ENCODE peak calls at places on chromosomes 3 and 15, in four cellular contexts. B, W, I and Q are unnamed samples.

GRCh38 chr15:67865766-67866165 is 25.9 kb upstream of the RNU6-1 start:
- DNase-seq in I (no peak), B (no peak), W (no peak), Q (no peak)

GRCh38 chr3:50978991-50979667 is 304.4 kb downstream of the DOCK3 start:
- DNase-seq in W (no peak), B (no peak), I (no peak), Q (no peak)

GRCh38 chr15:57505949-57506391 is 85.7 kb upstream of the MYZAP start:
- DNase-seq in W (no peak), I (no peak), B (peak), Q (peak)

GRCh38 chr3:11583226-11583625 is 60.5 kb downstream of the VGLL4 start:
- DNase-seq in B (no peak), W (no peak), I (no peak), Q (no peak)

GRCh38 chr3:11568503-11569155 is 75.1 kb downstream of the VGLL4 start:
- DNase-seq in B (no peak), I (no peak), W (no peak), Q (peak)

GRCh38 chr15:88920186-88920891 is 7.2 kb upstream of the MFGE8 start:
- DNase-seq in I (no peak), B (no peak), W (no peak), Q (no peak)

GRCh38 chr15:46316024-46316423 is 681.2 kb downstream of the SQOR start:
- DNase-seq in I (no peak), W (no peak), B (no peak), Q (no peak)

GRCh38 chr15:34795267-34796081 is at the start of gene ACTC1:
- DNase-seq in B (no peak), I (peak), W (peak), Q (peak)

GRCh38 chr15:41523097-41523496 is 9.5 kb upstream of the LTK start:
- DNase-seq in W (no peak), I (no peak), B (no peak), Q (no peak)

GRCh38 chr3:71785594-71786472 is 885 bp upstream of the PROK2 start:
- DNase-seq in W (no peak), B (no peak), I (no peak), Q (no peak)

GRCh38 chr3:109257269-109257668 is 59.0 kb downstream of the DPPA2 start:
- DNase-seq in I (no peak), B (no peak), W (no peak), Q (no peak)

GRCh38 chr3:115974940-115975339 is 351.6 kb downstream of the GAP43 start:
- DNase-seq in W (no peak), I (no peak), B (no peak), Q (no peak)

GRCh38 chr3:37890522-37890921 is 28.8 kb downstream of the CTDSPL start:
- DNase-seq in W (no peak), B (no peak), I (no peak), Q (no peak)

GRCh38 chr3:45958333-45958791 is 15.1 kb downstream of the CXCR6 start:
- DNase-seq in I (no peak), B (no peak), W (no peak), Q (no peak)

GRCh38 chr3:154182322-154182922 is 61.2 kb downstream of the ARHGEF26 start:
- DNase-seq in B (no peak), W (no peak), I (no peak), Q (no peak)

GRCh38 chr15:65082303-65082958 is 5.9 kb downstream of the KBTBD13 start:
- DNase-seq in B (peak), W (peak), I (peak), Q (no peak)

GRCh38 chr3:45994661-45995369 is 809 bp downstream of the FYCO1 start:
- DNase-seq in B (no peak), W (no peak), I (peak), Q (no peak)

GRCh38 chr3:171565671-171566070 is 105.5 kb upstream of the TNIK start:
- DNase-seq in B (no peak), W (no peak), I (no peak), Q (no peak)

GRCh38 chr15:72196409-72197044 is 1.1 kb downstream of the GRAMD2A start:
- DNase-seq in I (peak), W (no peak), B (no peak), Q (no peak)

GRCh38 chr3:177294221-177294620 is 96.9 kb upstream of the TBL1XR1 start:
- DNase-seq in B (no peak), I (peak), W (no peak), Q (no peak)

GRCh38 chr15:60729850-60730458 is 251.0 kb upstream of the ICE2 start:
- DNase-seq in B (no peak), W (no peak), I (no peak), Q (no peak)

GRCh38 chr3:186719945-186720739 is 3.0 kb downstream of the KNG1 start:
- DNase-seq in B (no peak), W (no peak), I (no peak), Q (peak)

GRCh38 chr15:65318870-65319356 is 14.4 kb downstream of the RNU5B-1 start:
- DNase-seq in I (peak), W (peak), B (peak), Q (peak)

GRCh38 chr3:178170698-178171535 is 365.3 kb upstream of the KCNMB2 start:
- DNase-seq in W (no peak), I (no peak), B (no peak), Q (no peak)

GRCh38 chr3:60953406-60953805 is 297.8 kb downstream of the FHIT start:
- DNase-seq in B (no peak), W (no peak), I (no peak), Q (no peak)

GRCh38 chr3:168165390-168166269 is 69.9 kb upstream of the GOLIM4 start:
- DNase-seq in W (peak), B (no peak), I (peak), Q (no peak)

GRCh38 chr15:41502787-41503668 is 9.4 kb downstream of the ITPKA start:
- DNase-seq in B (no peak), I (no peak), W (peak), Q (no peak)

GRCh38 chr15:50096158-50096821 is 22.7 kb downstream of the ATP8B4 start:
- DNase-seq in W (no peak), I (no peak), B (no peak), Q (no peak)

GRCh38 chr3:149401215-149401925 is 23.9 kb upstream of the TM4SF1 start:
- DNase-seq in W (no peak), I (no peak), B (peak), Q (no peak)

GRCh38 chr3:187352581-187353575 is 15.3 kb upstream of the RTP4 start:
- DNase-seq in W (peak), B (no peak), I (no peak), Q (no peak)

GRCh38 chr3:155595371-155595770 is 149.5 kb downstream of the PLCH1 start:
- DNase-seq in W (no peak), I (no peak), B (no peak), Q (no peak)

GRCh38 chr3:122988507-122988906 is 39.1 kb downstream of the SEMA5B start:
- DNase-seq in I (peak), B (no peak), W (no peak), Q (no peak)

GRCh38 chr15:33476076-33476475 is 165.3 kb downstream of the RYR3 start:
- DNase-seq in I (no peak), B (no peak), W (no peak), Q (no peak)

GRCh38 chr3:4332111-4332510 is 28.9 kb downstream of the SETMAR start:
- DNase-seq in I (no peak), B (no peak), W (no peak), Q (no peak)

GRCh38 chr3:4322635-4323034 is 19.5 kb downstream of the SETMAR start:
- DNase-seq in I (no peak), B (no peak), W (no peak), Q (no peak)

GRCh38 chr3:4321732-4322131 is 18.6 kb downstream of the SETMAR start:
- DNase-seq in B (no peak), I (no peak), W (no peak), Q (no peak)

GRCh38 chr3:4323246-4324027 is 20.3 kb downstream of the SETMAR start:
- DNase-seq in I (no peak), W (no peak), B (no peak), Q (no peak)

DNA sequence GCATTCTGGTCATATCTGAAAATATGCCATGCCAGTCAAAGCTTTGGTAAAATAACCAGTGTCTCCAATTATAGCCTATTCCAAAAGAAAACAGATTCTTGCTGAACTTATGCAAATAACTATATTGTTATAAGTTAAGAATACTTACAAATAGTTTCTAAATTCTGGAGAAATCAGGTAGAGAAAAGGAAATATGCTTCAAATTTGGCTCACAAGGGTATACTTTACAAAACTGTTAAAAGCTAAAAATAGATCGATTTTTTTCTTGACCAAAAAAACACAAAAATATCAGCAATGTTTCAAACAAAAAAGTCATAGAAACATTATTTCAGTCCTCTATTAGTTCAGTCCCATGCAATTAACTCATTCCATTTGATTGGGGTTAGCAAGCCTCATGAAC is 23.7 kb downstream of the SETMAR start:
- DNase-seq in B (no peak), W (no peak), I (no peak), Q (no peak)
- TF ChIP-seq CTCF in B (no peak), W (no peak), I (no peak), Q (no peak)

GRCh38 chr3:99865321-99865720 is 47.7 kb downstream of the CMSS1 start:
- DNase-seq in W (no peak), I (no peak), B (no peak), Q (no peak)
- TF ChIP-seq CTCF in W (no peak), I (no peak), B (no peak), Q (no peak)

GRCh38 chr3:128698211-128699011 is 27.6 kb upstream of the RAB7A start:
- DNase-seq in W (peak), I (no peak), B (peak), Q (no peak)
- TF ChIP-seq CTCF in W (no peak), I (no peak), B (no peak), Q (no peak)

GRCh38 chr3:52789746-52790040 is 4.9 kb upstream of the ITIH3 start:
- DNase-seq in W (no peak), B (peak), I (no peak), Q (no peak)

GRCh38 chr3:52788890-52789745 is 5.5 kb upstream of the ITIH3 start:
- DNase-seq in W (no peak), I (no peak), B (peak), Q (no peak)

GRCh38 chr3:52787246-52787645 is 7.3 kb upstream of the ITIH3 start:
- DNase-seq in I (no peak), W (no peak), B (peak), Q (no peak)

GRCh38 chr3:52786330-52787215 is 8.0 kb upstream of the ITIH3 start:
- DNase-seq in I (no peak), B (peak), W (no peak), Q (no peak)

GRCh38 chr3:52787672-52788625 is 6.6 kb upstream of the ITIH3 start:
- DNase-seq in B (peak), I (no peak), W (no peak), Q (no peak)
- TF ChIP-seq CTCF in B (no peak), I (peak), W (no peak), Q (no peak)

GRCh38 chr3:126065876-126066275 is 18.0 kb downstream of the SLC41A3 start:
- DNase-seq in B (no peak), I (no peak), W (no peak), Q (no peak)
- TF ChIP-seq CTCF in B (no peak), I (no peak), W (no peak), Q (no peak)

GRCh38 chr3:129473766-129474152 is 33.7 kb downstream of the IFT122 start:
- DNase-seq in W (no peak), B (no peak), I (no peak), Q (no peak)
- TF ChIP-seq CTCF in W (no peak), B (no peak), I (no peak), Q (no peak)

GRCh38 chr15:75335705-75336355 is at the start of gene COMMD4:
- DNase-seq in W (peak), B (peak), I (peak), Q (peak)
- TF ChIP-seq CTCF in W (no peak), B (no peak), I (no peak), Q (no peak)

GRCh38 chr3:14761121-14761672 is 57.6 kb upstream of the FGD5 start:
- DNase-seq in W (no peak), I (no peak), B (no peak), Q (peak)
- TF ChIP-seq CTCF in W (no peak), I (peak), B (no peak), Q (no peak)